ENCODE peak calls at places on chromosome 4, in four cellular contexts. Y is hepatocyte, P is NCI-H1694 treated with DMSO at 0.1 percent for 48 hours, I is iPS-NIHi11. S is an unnamed sample.

GRCh38 chr4:159504634-159505033 is 401.8 kb downstream of the RAPGEF2 start:
- DNase-seq in Y (no peak), P (no peak), I (no peak), S (no peak)

GRCh38 chr4:88219099-88219498 is 60.7 kb upstream of the ABCG2 start:
- DNase-seq in Y (peak), P (peak), I (peak), S (peak)

GRCh38 chr4:189046642-189047041 is 894.0 kb upstream of the FRG1 start:
- DNase-seq in Y (no peak), P (no peak), I (peak), S (no peak)

GRCh38 chr4:8201341-8201781 is 2.3 kb downstream of the SH3TC1 start:
- DNase-seq in Y (no peak), P (no peak), I (no peak), S (no peak)

GRCh38 chr4:177632481-177632880 is 190.2 kb upstream of the AGA start:
- DNase-seq in Y (no peak), P (no peak), I (no peak), S (no peak)

GRCh38 chr4:134499074-134499473 is 297.5 kb upstream of the PABPC4L start:
- DNase-seq in Y (no peak), P (no peak), I (no peak), S (no peak)

GRCh38 chr4:176492648-176493302 is 173.0 kb downstream of the SPCS3 start:
- DNase-seq in Y (no peak), P (no peak), I (no peak), S (no peak)

GRCh38 chr4:122305853-122306252 is 73.0 kb upstream of the ADAD1 start:
- DNase-seq in Y (no peak), P (no peak), I (no peak), S (no peak)

GRCh38 chr4:54005475-54005874 is 58.9 kb downstream of the CHIC2 start:
- DNase-seq in Y (no peak), P (no peak), I (no peak), S (no peak)

GRCh38 chr4:77692847-77693432 is 87.3 kb downstream of the CXCL13 start:
- DNase-seq in Y (no peak), P (no peak), I (no peak), S (no peak)

GRCh38 chr4:7206856-7207567 is 14.7 kb downstream of the SORCS2 start:
- DNase-seq in Y (peak), P (no peak), I (peak), S (peak)

GRCh38 chr4:182647901-182648300 is 269.3 kb downstream of the DCTD start:
- DNase-seq in Y (no peak), P (no peak), I (no peak), S (no peak)

GRCh38 chr4:89113415-89113814 is 2.1 kb downstream of the TIGD2 start:
- DNase-seq in Y (no peak), P (no peak), I (no peak), S (no peak)

GRCh38 chr4:124940387-124940786 is 227.9 kb upstream of the ANKRD50 start:
- DNase-seq in Y (no peak), P (no peak), I (no peak), S (no peak)

GRCh38 chr4:143417679-143418403 is 81.2 kb downstream of the GAB1 start:
- DNase-seq in Y (no peak), P (no peak), I (no peak), S (no peak)

GRCh38 chr4:74418063-74418670 is 26.8 kb upstream of the AREG start:
- DNase-seq in Y (no peak), P (no peak), I (no peak), S (no peak)

GRCh38 chr4:173091362-173091761 is 77.2 kb upstream of the GALNT7 start:
- DNase-seq in Y (no peak), P (no peak), I (peak), S (no peak)

GRCh38 chr4:2296621-2297601 is 35.0 kb upstream of the MXD4 start:
- DNase-seq in Y (peak), P (no peak), I (peak), S (no peak)

GRCh38 chr4:77177196-77177595 is 20.2 kb downstream of the CCNG2 start:
- DNase-seq in Y (no peak), P (no peak), I (peak), S (no peak)

GRCh38 chr4:8910822-8911310 is 39.2 kb upstream of the HMX1 start:
- DNase-seq in Y (no peak), P (no peak), I (peak), S (no peak)

GRCh38 chr4:83019794-83020497 is 9.3 kb upstream of the LIN54 start:
- DNase-seq in Y (no peak), P (no peak), I (no peak), S (no peak)

GRCh38 chr4:25823632-25824031 is 39.2 kb downstream of the SEL1L3 start:
- DNase-seq in Y (no peak), P (no peak), I (no peak), S (peak)

GRCh38 chr4:182212211-182212761 is 30.9 kb upstream of the TENM3 start:
- DNase-seq in Y (peak), P (no peak), I (no peak), S (no peak)

GRCh38 chr4:8295471-8295870 is 25.9 kb downstream of the HTRA3 start:
- DNase-seq in Y (no peak), P (no peak), I (no peak), S (no peak)